ENCODE peak calls at places on chromosomes 6 and 20, in eight cellular contexts. A, G, Q, R, L, P, Y and D are unnamed samples.

GRCh38 chr6:47669684-47670515 is 28.5 kb upstream of the ADGRF4 start:
- DNase-seq in G (no peak), A (no peak), Q (no peak), L (no peak), P (no peak), Y (no peak), R (no peak), D (peak)

GRCh38 chr6:122484760-122485159 is 13.2 kb upstream of the SERINC1 start:
- DNase-seq in Y (no peak), P (no peak), Q (no peak), L (no peak), A (no peak), R (no peak), G (no peak), D (no peak)

GRCh38 chr6:1393641-1394283 is 4.4 kb downstream of the FOXF2 start:
- DNase-seq in L (no peak), G (no peak), P (no peak), Y (no peak), R (no peak), Q (no peak), A (peak), D (no peak)

GRCh38 chr6:29845405-29846006 is 17.9 kb downstream of the HLA-G start:
- DNase-seq in A (no peak), R (no peak), P (no peak), G (no peak), Q (peak), Y (no peak), L (peak), D (no peak)

GRCh38 chr20:32079655-32080109 is 27.6 kb downstream of the HCK start:
- DNase-seq in R (no peak), Y (no peak), G (no peak), A (no peak), Q (no peak), P (no peak), L (peak), D (no peak)

GRCh38 chr6:21769973-21770372 is 176.4 kb downstream of the SOX4 start:
- DNase-seq in Q (no peak), A (no peak), P (no peak), L (no peak), R (no peak), Y (no peak), G (no peak), D (no peak)

GRCh38 chr6:1436334-1437306 is 47.2 kb downstream of the FOXF2 start:
- DNase-seq in Q (peak), Y (no peak), R (peak), A (no peak), G (peak), P (peak), L (peak), D (no peak)

GRCh38 chr20:343107-343506 is 3.8 kb upstream of the NRSN2 start:
- DNase-seq in Q (no peak), Y (no peak), P (no peak), R (no peak), A (no peak), L (no peak), G (no peak), D (no peak)

GRCh38 chr20:8404912-8405635 is 273.0 kb downstream of the PLCB1 start:
- DNase-seq in G (no peak), A (no peak), R (no peak), Y (no peak), Q (no peak), L (no peak), P (peak), D (no peak)

GRCh38 chr6:53306819-53307347 is 41.9 kb downstream of the ELOVL5 start:
- DNase-seq in A (no peak), L (peak), Q (no peak), G (no peak), R (no peak), Y (no peak), P (no peak), D (no peak)

GRCh38 chr20:39090881-39091280 is 128.7 kb downstream of the DHX35 start:
- DNase-seq in P (no peak), G (no peak), Y (no peak), R (no peak), Q (no peak), A (no peak), L (no peak), D (no peak)

GRCh38 chr20:53866787-53867740 is 203.3 kb downstream of the BCAS1 start:
- DNase-seq in A (no peak), Y (no peak), L (peak), Q (no peak), G (no peak), P (no peak), R (no peak), D (no peak)
- TF ChIP-seq EP300 in A (no peak), Y (no peak), L (peak), Q (no peak), G (no peak), P (no peak), R (no peak), D (no peak)

DNA sequence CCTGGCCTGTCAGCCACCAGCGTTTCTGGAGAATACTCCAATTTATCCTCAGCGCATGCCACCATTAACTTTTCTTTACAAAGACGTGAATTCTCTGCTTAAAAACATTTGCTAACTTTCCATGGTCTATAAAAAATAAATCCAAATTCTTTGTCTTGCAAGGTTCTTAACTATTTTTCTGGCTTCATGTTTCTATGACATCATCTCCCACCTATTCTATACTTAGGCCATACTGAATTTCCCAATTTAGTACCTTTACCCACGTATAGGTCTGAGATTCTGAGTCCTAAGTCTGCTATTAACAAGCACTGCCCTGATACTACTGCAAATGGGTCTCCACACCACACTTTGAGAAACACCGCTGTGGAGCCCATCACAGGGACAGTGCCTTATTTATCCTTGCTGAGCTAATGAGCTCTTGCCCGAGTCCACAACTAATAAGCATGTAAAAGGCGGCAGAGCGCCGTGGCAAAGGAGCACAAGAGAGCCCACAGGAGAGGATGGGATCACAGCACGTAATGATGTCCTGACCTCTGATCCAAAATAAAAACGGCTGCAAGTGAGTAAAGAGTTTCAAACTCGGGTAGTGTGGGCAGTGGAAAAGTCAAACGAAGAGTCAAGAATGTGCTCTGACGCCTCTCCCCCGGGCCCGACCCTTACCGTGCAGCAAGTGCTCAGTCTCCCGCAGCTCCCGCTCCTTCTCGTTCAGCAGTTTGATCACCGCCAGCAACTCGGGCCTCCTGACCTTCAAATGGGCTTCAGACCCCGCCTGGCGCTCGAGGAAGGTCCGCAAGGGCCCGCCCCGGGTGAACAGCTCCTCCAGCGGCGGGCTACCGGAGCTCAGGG is 519 bp downstream of the MTRF1L start:
- DNase-seq in A (no peak), P (no peak), G (no peak), Y (no peak), L (peak), R (no peak), Q (peak), D (no peak)
- TF ChIP-seq CTCF in A (no peak), P (no peak), G (no peak), Y (no peak), L (no peak), R (no peak), Q (no peak), D (no peak)

GRCh38 chr20:23349338-23350006 is 1.1 kb upstream of the NXT1 start:
- DNase-seq in L (no peak), Q (peak), G (peak), R (no peak), A (no peak), P (no peak), Y (no peak), D (no peak)
- TF ChIP-seq EP300 in L (no peak), Q (no peak), G (no peak), R (no peak), A (no peak), P (no peak), Y (no peak), D (no peak)

DNA sequence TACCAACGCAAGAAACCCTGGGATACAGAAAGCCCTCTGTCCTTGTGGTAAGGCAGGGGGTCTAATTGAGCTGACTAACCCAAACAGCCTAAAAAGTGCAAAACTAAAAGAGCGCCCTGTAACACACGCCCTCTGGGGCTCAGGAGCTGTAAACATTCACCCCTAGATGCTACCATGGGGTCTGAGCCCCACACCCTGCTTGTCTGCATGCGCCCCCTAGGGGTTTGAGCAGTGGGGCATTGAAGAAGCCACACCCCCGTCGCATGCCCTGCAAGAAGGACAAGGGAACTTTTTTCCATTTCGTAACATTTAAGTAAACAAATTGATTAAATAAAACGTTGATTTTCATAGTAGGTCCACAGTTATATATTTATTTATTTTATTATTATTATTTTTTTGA is 616.9 kb upstream of the MAN1A1 start:
- DNase-seq in Q (no peak), G (no peak), Y (no peak), L (peak), A (no peak), R (peak), P (no peak), D (no peak)
- TF ChIP-seq CTCF in Q (no peak), G (no peak), Y (no peak), L (peak), A (no peak), R (peak), P (no peak), D (no peak)

GRCh38 chr6:34273242-34273805 is 24.5 kb upstream of the SMIM29 start:
- DNase-seq in L (peak), R (no peak), G (no peak), P (no peak), Y (no peak), A (no peak), Q (no peak), D (no peak)
- TF ChIP-seq EP300 in L (no peak), R (no peak), G (no peak), P (peak), Y (no peak), A (no peak), Q (no peak), D (no peak)

GRCh38 chr20:20452254-20452676 is 84.4 kb downstream of the INSM1 start:
- DNase-seq in R (peak), Y (peak), P (peak), A (no peak), L (no peak), G (no peak), Q (peak), D (no peak)
- TF ChIP-seq CTCF in R (no peak), Y (no peak), P (peak), A (peak), L (no peak), G (no peak), Q (no peak), D (no peak)

DNA sequence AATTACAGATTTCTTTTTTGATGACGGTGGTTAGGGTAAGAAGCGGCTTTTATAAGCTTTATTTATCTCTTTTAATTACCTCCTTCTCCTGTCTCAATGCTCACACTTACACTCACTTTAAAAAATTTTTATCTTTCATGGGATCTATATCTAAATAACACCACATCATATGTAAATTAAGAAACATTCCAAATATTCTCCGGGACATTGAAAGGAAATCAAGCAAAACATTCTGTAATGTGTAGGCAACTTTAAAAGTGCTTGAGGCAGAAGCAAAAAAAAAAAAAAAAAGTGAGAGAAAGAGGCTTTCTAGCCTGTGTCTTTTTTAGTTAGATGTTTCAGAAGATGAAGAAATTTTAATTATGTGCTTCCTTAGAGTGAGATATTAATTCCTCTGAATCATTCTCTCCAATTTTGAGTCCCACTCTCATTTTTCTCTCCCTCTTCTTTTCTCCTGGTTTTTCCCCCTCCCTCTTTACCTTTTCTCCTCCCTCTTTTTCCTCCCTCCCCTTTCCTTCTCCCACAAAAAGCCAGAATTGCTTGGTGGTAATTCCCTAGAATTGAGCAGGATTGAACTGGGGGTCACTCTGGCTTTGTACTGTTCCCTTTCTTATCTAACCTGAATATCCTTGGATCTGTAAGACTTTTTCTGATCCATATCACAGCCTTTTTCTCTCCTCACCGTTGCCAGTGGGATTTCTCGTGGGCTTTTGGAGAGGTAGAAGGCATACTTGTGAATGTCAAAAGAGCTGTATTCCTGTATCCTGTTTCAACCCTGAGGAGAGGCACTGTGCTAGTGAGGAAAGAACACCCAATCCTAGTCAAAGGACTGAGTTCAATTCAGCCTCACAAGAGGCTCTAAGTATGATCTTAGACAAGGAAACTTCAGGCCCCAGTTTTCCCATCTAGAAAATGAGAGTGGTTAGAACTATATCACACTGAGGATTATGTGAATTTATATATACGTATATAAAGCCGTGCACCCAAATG is 30.4 kb downstream of the KCNQ5 start:
- DNase-seq in L (no peak), Y (no peak), Q (no peak), P (no peak), A (no peak), G (no peak), R (no peak), D (no peak)
- TF ChIP-seq EP300 in L (no peak), Y (no peak), Q (no peak), P (no peak), A (no peak), G (no peak), R (no peak), D (no peak)

GRCh38 chr6:137589067-137589848 is 95.1 kb upstream of the OLIG3 start:
- DNase-seq in A (no peak), R (peak), Q (no peak), Y (no peak), L (peak), G (peak), P (no peak), D (peak)
- TF ChIP-seq CTCF in A (peak), R (peak), Q (peak), Y (no peak), L (peak), G (peak), P (no peak), D (peak)